ENCODE peak calls at places on chromosomes 11 and 22, in five cellular contexts. D is esophagus squamous epithelium, E is sigmoid colon, C is choroid plexus epithelial cell, W is DND-41. B is an unnamed sample.

GRCh38 chr11:460331-461199 is 10.5 kb downstream of the PTDSS2 start:
- DNase-seq in D (no peak), E (no peak), C (peak; percentile 20), W (no peak), B (peak; percentile 65)

GRCh38 chr22:30887861-30888260 is 80.7 kb downstream of the MORC2 start:
- DNase-seq in D (no peak), E (no peak), C (no peak), W (no peak), B (no peak)

GRCh38 chr11:9132203-9132878 is 40.9 kb upstream of the SCUBE2 start:
- DNase-seq in D (no peak), E (no peak), C (no peak), W (no peak), B (no peak)

GRCh38 chr11:65471410-65471762 is 27.5 kb upstream of the MALAT1 start:
- DNase-seq in D (no peak), E (peak; percentile 95), C (peak; percentile 87), W (peak; percentile 38), B (peak; percentile 61)

GRCh38 chr11:19792510-19792909 is 79.9 kb downstream of the NAV2 start:
- DNase-seq in D (no peak), E (no peak), C (no peak), W (no peak), B (no peak)

GRCh38 chr11:113505541-113506375 is 30.6 kb upstream of the DRD2 start:
- DNase-seq in D (no peak), E (no peak), C (no peak), W (no peak), B (peak; percentile 66)

GRCh38 chr11:132969892-132970291 is 562.4 kb downstream of the OPCML start:
- DNase-seq in D (no peak), E (no peak), C (no peak), W (no peak), B (no peak)

GRCh38 chr11:90805172-90805571 is 582.3 kb upstream of the CHORDC1 start:
- DNase-seq in D (no peak), E (no peak), C (peak; percentile 8), W (no peak), B (peak; percentile 10)

GRCh38 chr22:46794067-46794466 is 31.6 kb downstream of the TBC1D22A start:
- DNase-seq in D (no peak), E (peak; percentile 40), C (no peak), W (no peak), B (no peak)

GRCh38 chr11:62665630-62666258 is 632 bp downstream of the CSKMT start:
- DNase-seq in D (no peak), E (peak; percentile 81), C (peak; percentile 87), W (peak; percentile 78), B (peak; percentile 34)

GRCh38 chr22:32333769-32334639 is 23.7 kb upstream of the RFPL3 start:
- DNase-seq in D (no peak), E (no peak), C (no peak), W (no peak), B (no peak)

GRCh38 chr11:70698871-70699270 is 300.5 kb downstream of the CTTN start:
- DNase-seq in D (no peak), E (peak; percentile 30), C (no peak), W (no peak), B (no peak)

GRCh38 chr11:47189100-47189834 is 3.0 kb upstream of the PACSIN3 start:
- DNase-seq in D (no peak), E (no peak), C (peak; percentile 92), W (no peak), B (peak; percentile 93)

GRCh38 chr11:17387280-17387679 is 1.2 kb downstream of the KCNJ11 start:
- DNase-seq in D (no peak), E (no peak), C (no peak), W (no peak), B (no peak)

GRCh38 chr11:17387811-17388210 is 648 bp downstream of the KCNJ11 start:
- DNase-seq in D (no peak), E (no peak), C (no peak), W (no peak), B (no peak)

GRCh38 chr11:17389957-17390649 is 1.6 kb upstream of the KCNJ11 start:
- DNase-seq in D (no peak), E (no peak), C (no peak), W (no peak), B (no peak)

GRCh38 chr11:17389205-17389956 is 922 bp upstream of the KCNJ11 start:
- DNase-seq in D (no peak), E (peak; percentile 80), C (peak; percentile 38), W (peak; percentile 86), B (peak; percentile 60)

DNA sequence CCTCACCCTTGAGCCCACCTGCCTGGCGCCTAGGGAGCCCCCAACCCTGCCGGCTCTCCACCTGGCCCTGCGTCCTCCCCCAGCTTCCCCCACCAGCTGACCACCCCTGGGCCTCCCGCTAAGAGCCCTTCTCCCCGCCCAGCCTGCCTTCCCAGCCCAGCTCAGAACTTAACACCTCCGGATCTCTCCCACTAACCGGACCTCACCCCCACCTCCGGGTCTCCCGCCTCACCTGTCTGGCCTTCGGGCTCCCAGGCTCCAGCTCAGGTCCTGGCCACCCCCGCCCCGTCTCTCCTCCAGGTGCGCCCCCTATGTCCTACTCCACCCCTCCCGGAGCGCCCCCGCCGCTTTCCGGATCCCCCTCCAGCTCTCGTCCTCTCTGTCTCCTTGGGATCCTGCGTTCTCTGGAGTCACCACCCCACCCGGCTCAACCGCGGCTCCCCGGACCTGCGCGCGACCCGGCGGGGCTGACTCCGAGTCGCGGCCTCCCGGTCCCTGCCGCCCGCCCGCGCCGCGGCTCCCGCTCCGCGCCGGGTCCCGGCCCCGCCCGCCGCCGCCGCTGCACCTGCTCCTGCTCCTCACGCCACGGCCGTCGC is at the start of gene KCNJ11:
- DNase-seq in D (no peak), E (no peak), C (no peak), W (no peak), B (no peak)
- H3K4me3 ChIP-seq in D (peak within 1 kb of the TSS; percentile 59), E (peak within 1 kb of the TSS; percentile 36), C (peak within 1 kb of the TSS; percentile 43), W (peak within 1 kb of the TSS; percentile 55), B (peak within 1 kb of the TSS; percentile 47)

GRCh38 chr11:68269414-68270081 is 2.2 kb downstream of the C11orf24 start:
- DNase-seq in D (no peak), E (no peak), C (peak; percentile 86), W (no peak), B (no peak)

GRCh38 chr11:68270334-68271022 is 1.3 kb downstream of the C11orf24 start:
- DNase-seq in D (no peak), E (no peak), C (no peak), W (no peak), B (no peak)

GRCh38 chr11:68266936-68267880 is 4.6 kb downstream of the C11orf24 start:
- DNase-seq in D (no peak), E (no peak), C (peak; percentile 10), W (no peak), B (no peak)

GRCh38 chr11:68266121-68266891 is 5.5 kb downstream of the C11orf24 start:
- DNase-seq in D (no peak), E (no peak), C (no peak), W (no peak), B (no peak)

DNA sequence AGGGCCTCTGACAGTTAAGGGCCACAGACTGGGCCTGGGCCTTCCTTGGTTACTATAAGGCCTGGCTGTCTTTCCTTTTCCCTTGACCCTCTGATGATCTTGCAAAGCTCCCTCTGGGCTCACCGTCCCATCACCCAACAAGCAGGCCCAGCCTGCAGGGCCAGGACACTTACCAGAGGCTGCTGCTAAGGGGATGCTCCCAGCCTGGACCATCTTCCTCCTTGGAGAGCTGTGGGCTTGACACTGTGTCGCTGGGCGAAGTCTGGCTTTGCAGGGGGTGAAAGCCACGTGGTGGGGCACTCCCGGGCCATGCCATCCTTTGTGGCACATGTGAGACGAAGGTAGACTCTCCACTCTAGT is 3.9 kb downstream of the C11orf24 start:
- DNase-seq in D (no peak), E (no peak), C (no peak), W (no peak), B (no peak)
- H3K4me3 ChIP-seq in D (no peak overlapping the region), E (no peak overlapping the region), C (no peak overlapping the region), W (no peak overlapping the region), B (no peak overlapping the region)

GRCh38 chr11:43554148-43554473 is 126.4 kb upstream of the HSD17B12 start:
- DNase-seq in D (no peak), E (no peak), C (no peak), W (no peak), B (no peak)
- H3K4me3 ChIP-seq in D (no peak overlapping the region), E (no peak overlapping the region), C (no peak overlapping the region), W (no peak overlapping the region), B (no peak overlapping the region)

GRCh38 chr22:39558950-39559349 is 11.6 kb upstream of the CACNA1I start:
- DNase-seq in D (no peak), E (no peak), C (no peak), W (no peak), B (no peak)
- H3K4me3 ChIP-seq in D (no peak overlapping the region), E (no peak overlapping the region), C (no peak overlapping the region), W (no peak overlapping the region), B (no peak overlapping the region)

DNA sequence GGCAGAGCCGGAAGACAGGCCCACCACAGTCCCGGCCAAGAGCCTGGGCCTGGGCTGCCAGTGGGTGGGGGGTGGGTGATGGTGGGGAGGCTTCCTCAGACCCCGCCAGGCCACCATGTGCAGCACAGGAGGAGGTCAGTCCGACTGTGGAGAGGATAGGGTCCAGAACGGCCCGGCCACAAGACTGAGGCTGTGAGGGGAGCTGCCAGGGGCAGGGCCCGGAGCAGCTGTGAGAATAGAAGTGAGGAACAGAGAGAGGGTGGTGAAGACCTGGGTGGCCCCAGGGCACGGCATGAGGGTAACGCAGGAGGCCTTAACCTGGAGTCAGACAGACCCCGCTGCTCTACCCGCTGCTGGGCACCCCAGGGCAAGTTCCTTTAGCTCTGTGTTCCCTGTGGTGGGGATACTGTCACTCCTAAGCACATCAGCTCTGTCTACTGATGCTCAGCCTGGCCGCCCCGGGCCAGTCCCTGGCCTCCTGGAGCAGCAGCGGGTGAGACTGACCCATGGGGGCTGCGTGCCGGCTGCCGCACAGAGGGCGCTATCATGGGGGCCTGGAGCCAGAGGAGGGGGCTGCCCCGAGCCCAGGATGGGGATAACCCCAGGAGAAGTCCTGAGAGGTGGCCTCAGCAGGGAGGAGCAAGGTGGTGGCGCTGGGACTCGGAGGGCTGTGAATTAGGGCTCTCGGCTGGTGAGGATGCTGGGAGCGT is 1.7 kb downstream of the FERMT3 start:
- DNase-seq in D (no peak), E (no peak), C (no peak), W (no peak), B (no peak)
- H3K4me3 ChIP-seq in D (peak overlapping the region; percentile 46), E (no peak overlapping the region), C (peak overlapping the region; percentile 1), W (no peak overlapping the region), B (no peak overlapping the region)

DNA sequence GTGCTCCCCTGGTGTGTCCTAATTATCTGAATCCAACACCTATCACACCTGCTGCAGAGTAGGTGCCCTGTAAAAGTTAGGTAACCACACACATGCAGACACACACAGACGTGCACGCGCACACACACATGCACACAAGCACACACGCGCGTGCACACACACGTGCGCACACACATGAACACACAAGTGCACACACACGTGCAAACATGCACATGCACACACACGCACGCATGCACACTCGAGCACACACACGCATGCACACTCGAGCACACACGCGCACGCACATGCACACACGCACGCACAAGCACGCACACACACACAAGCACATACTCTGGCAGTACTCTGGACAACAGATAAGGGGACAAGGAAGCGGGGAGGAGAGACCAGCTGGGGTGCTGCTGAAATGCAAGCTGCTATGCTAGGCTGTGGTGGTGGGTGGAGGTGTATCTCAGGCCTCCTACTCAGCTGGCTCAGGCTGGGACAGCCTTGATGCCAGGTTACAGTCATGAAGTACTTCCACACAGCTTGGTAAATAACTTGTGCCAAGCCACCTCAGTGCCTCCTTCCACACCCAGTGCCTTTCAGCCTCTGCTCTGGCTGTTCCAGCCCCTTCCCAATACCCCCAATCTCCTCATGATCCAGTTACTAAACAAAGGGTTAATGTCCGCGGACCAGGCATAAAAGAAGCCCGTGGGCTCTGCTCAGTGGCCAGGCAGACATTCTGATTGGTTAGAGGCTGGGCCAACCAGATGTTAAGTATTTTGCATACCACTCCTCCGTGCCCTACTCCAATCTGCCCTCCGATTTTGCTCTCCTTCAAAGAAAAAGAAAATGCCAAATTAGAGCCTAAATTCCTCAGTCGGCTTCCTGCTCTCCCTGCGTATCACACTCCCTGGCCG is 374.1 kb downstream of the TENM4 start:
- DNase-seq in D (no peak), E (no peak), C (peak; percentile 39), W (no peak), B (no peak)
- H3K4me3 ChIP-seq in D (no peak overlapping the region), E (no peak overlapping the region), C (peak overlapping the region; percentile 16), W (no peak overlapping the region), B (no peak overlapping the region)